ENCODE peak calls at places on chromosomes 2 and 18, in eight cellular contexts. V is IMR-90, J is stomach, R is lower lobe of right lung, Y is cardiac muscle cell, K is Peyer's patch, D is GM23338, C is heart right ventricle. W is an unnamed sample.

GRCh38 chr2:142875642-142876041 is 1.8 kb upstream of the KYNU start:
- DNase-seq in V (peak; percentile 41), J (no peak), R (no peak), Y (no peak), K (no peak), D (no peak), C (no peak), W (no peak)

GRCh38 chr2:74001121-74001520 is 16.4 kb downstream of the TET3 start:
- DNase-seq in V (peak; percentile 50), J (no peak), R (no peak), Y (no peak), K (no peak), D (no peak), C (no peak), W (no peak)

GRCh38 chr18:75068682-75069435 is 140.1 kb downstream of the PTGR3 start:
- DNase-seq in V (no peak), J (no peak), R (no peak), Y (peak; percentile 7), K (peak; percentile 44), D (no peak), C (no peak), W (no peak)

GRCh38 chr2:187586091-187586632 is 31.9 kb upstream of the TFPI start:
- DNase-seq in V (peak; percentile 50), J (no peak), R (no peak), Y (peak; percentile 87), K (no peak), D (no peak), C (no peak), W (no peak)

GRCh38 chr2:25951071-25951547 is 31.2 kb downstream of the KIF3C start:
- DNase-seq in V (peak; percentile 83), J (peak; percentile 80), R (peak; percentile 83), Y (peak; percentile 87), K (peak; percentile 87), D (peak; percentile 83), C (peak; percentile 75), W (peak; percentile 38)

GRCh38 chr2:239026711-239027430 is 179.0 kb downstream of the TWIST2 start:
- DNase-seq in V (no peak), J (no peak), R (peak; percentile 35), Y (no peak), K (peak; percentile 36), D (peak; percentile 47), C (no peak), W (no peak)

GRCh38 chr2:44680983-44681481 is 260.5 kb upstream of the SIX3 start:
- DNase-seq in V (peak; percentile 8), J (no peak), R (no peak), Y (no peak), K (no peak), D (no peak), C (no peak), W (no peak)

GRCh38 chr18:35939166-35939565 is 33.3 kb upstream of the RMP24 start:
- DNase-seq in V (no peak), J (no peak), R (no peak), Y (peak; percentile 35), K (no peak), D (peak; percentile 83), C (no peak), W (no peak)

GRCh38 chr2:197134206-197134605 is 176.4 kb downstream of the ANKRD44 start:
- DNase-seq in V (peak; percentile 64), J (no peak), R (no peak), Y (no peak), K (no peak), D (no peak), C (no peak), W (no peak)

GRCh38 chr2:217923007-217923686 is 79.6 kb downstream of the TNS1 start:
- DNase-seq in V (no peak), J (no peak), R (no peak), Y (no peak), K (no peak), D (no peak), C (no peak), W (no peak)
- H3K4me1 ChIP-seq in V (peaks cover 64% of the 10 kb centered on the region), J (peaks cover 99% of the 10 kb centered on the region), R (peaks cover 100% of the 10 kb centered on the region), Y (peaks cover 49% of the 10 kb centered on the region), K (no peaks in the 10 kb centered on the region), D (peaks cover 39% of the 10 kb centered on the region), C (peaks cover 100% of the 10 kb centered on the region), W (no peaks in the 10 kb centered on the region)

GRCh38 chr2:241842620-241843211 is 16.0 kb downstream of the PDCD1 start:
- DNase-seq in V (no peak), J (peak; percentile 50), R (peak; percentile 75), Y (no peak), K (peak; percentile 58), D (no peak), C (peak; percentile 49), W (peak; percentile 37)

GRCh38 chr2:241844831-241845578 is 13.7 kb downstream of the PDCD1 start:
- DNase-seq in V (no peak), J (no peak), R (peak; percentile 41), Y (no peak), K (no peak), D (no peak), C (no peak), W (no peak)

GRCh38 chr2:241844066-241844728 is 14.5 kb downstream of the PDCD1 start:
- DNase-seq in V (peak; percentile 22), J (peak; percentile 77), R (peak; percentile 73), Y (peak; percentile 57), K (peak; percentile 79), D (peak; percentile 73), C (peak; percentile 84), W (peak; percentile 78)

GRCh38 chr2:241842067-241842415 is 16.7 kb downstream of the PDCD1 start:
- DNase-seq in V (no peak), J (no peak), R (no peak), Y (no peak), K (no peak), D (no peak), C (no peak), W (no peak)

DNA sequence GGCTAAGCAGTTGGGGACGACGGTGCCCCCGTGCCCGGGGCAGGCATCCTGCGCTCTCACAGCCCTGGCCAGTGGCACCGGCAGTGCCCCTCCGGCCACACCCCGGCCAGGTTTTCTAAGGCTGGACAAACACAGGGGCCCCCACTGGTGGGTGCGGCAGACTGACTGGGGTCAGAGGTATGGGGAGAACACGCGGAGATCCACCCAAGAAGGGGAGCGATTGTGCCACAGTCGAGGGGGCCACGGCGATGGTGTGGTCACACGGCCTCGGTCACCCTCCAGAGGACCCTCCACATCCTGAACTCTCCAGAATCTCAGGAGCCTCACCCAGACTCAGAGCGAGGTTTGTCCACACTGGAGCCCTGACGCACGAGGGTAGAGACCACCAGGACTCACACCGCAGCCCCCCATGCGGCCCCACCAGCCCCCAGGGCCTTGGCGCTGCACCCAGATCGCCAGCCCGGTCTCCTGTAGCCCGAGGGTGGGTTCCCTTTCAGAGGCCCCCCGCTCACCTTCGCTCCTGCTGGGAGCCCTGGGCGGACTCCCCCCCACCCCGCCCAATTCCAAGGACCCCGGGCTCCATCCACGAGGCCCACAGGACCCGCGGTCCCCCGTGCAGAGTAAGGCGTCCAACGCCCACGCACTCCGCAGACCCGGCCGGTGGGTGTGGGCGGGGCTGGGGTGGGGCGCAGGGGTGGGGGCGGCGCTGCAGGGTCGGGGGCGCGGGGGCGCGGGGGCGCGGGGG is 15.2 kb downstream of the PDCD1 start:
- DNase-seq in V (no peak), J (no peak), R (no peak), Y (no peak), K (peak; percentile 47), D (no peak), C (peak; percentile 18), W (no peak)
- H3K4me3 ChIP-seq in V (no peak overlapping the region), J (peak overlapping the region; percentile 43), R (peak overlapping the region; percentile 30), Y (no peak overlapping the region), K (peak overlapping the region; percentile 51), D (peak overlapping the region; percentile 34), C (peak overlapping the region; percentile 46), W (peak overlapping the region; percentile 22)

GRCh38 chr2:134133622-134134312 is 120.1 kb upstream of the MGAT5 start:
- DNase-seq in V (no peak), J (no peak), R (no peak), Y (no peak), K (no peak), D (peak; percentile 49), C (no peak), W (no peak)
- H3K27ac ChIP-seq in V (no peak overlapping the region), J (no peak overlapping the region), R (no peak overlapping the region), Y (no peak overlapping the region), K (no peak overlapping the region), D (peak overlapping the region; percentile 85), C (no peak overlapping the region), W (no peak overlapping the region)

GRCh38 chr2:190938761-190939335 is 58.2 kb downstream of the GLS start:
- DNase-seq in V (peak; percentile 47), J (no peak), R (no peak), Y (no peak), K (no peak), D (no peak), C (no peak), W (no peak)
- H3K4me1 ChIP-seq in V (no peaks in the 10 kb centered on the region), J (peaks cover 25% of the 10 kb centered on the region), R (peaks cover 30% of the 10 kb centered on the region), Y (peaks cover 12% of the 10 kb centered on the region), K (no peaks in the 10 kb centered on the region), D (peaks cover 54% of the 10 kb centered on the region), C (peaks cover 31% of the 10 kb centered on the region), W (no peaks in the 10 kb centered on the region)

GRCh38 chr18:11567391-11567790 is 42.0 kb upstream of the SLC35G4 start:
- DNase-seq in V (no peak), J (no peak), R (no peak), Y (no peak), K (no peak), D (no peak), C (no peak), W (no peak)
- H3K4me3 ChIP-seq in V (no peak overlapping the region), J (no peak overlapping the region), R (no peak overlapping the region), Y (no peak overlapping the region), K (no peak overlapping the region), D (no peak overlapping the region), C (no peak overlapping the region), W (no peak overlapping the region)

GRCh38 chr2:11552260-11552638 is 18.4 kb downstream of the GREB1 start:
- DNase-seq in V (no peak), J (no peak), R (no peak), Y (no peak), K (no peak), D (no peak), C (no peak), W (no peak)

GRCh38 chr2:11551569-11552259 is 17.9 kb downstream of the GREB1 start:
- DNase-seq in V (no peak), J (no peak), R (no peak), Y (no peak), K (no peak), D (no peak), C (no peak), W (no peak)

GRCh38 chr2:11553661-11554429 is 20.0 kb downstream of the GREB1 start:
- DNase-seq in V (peak; percentile 4), J (no peak), R (no peak), Y (peak; percentile 54), K (no peak), D (no peak), C (no peak), W (no peak)

GRCh38 chr2:11556101-11556806 is 22.4 kb downstream of the GREB1 start:
- DNase-seq in V (no peak), J (no peak), R (no peak), Y (no peak), K (no peak), D (no peak), C (no peak), W (no peak)

GRCh38 chr2:11554430-11554764 is 20.6 kb downstream of the GREB1 start:
- DNase-seq in V (no peak), J (no peak), R (no peak), Y (no peak), K (no peak), D (no peak), C (no peak), W (no peak)
- H3K27ac ChIP-seq in V (no peak overlapping the region), J (no peak overlapping the region), R (no peak overlapping the region), Y (peak overlapping the region; percentile 45), K (no peak overlapping the region), D (no peak overlapping the region), C (no peak overlapping the region), W (no peak overlapping the region)

W was measured in effector memory CD4-positive, alpha-beta T cell.